ENCODE peak calls at places on chromosomes 16 and 17, in nine cellular contexts. D is EH; O is lung; P is frontal cortex; Q is stimulated activated CD4-positive, alpha-beta T cell treated with anti-CD3 and anti-CD28 coated beads, Interleukin-4, amount 100 ng/mL, for 4 hours; B is EL; K is adrenal gland; W is left colon; C is HT-29. Y is an unnamed sample.

GRCh38 chr17:6587310-6587709 is 31.0 kb upstream of the PITPNM3 start:
- DNase-seq in D (no peak), O (no peak), P (no peak), Q (no peak), B (no peak), K (no peak), W (no peak), C (no peak), Y (no peak)

GRCh38 chr16:57282510-57283213 is 1.8 kb downstream of the PLLP start:
- DNase-seq in D (no peak), O (no peak), P (no peak), Q (no peak), B (no peak), K (no peak), W (no peak), C (no peak), Y (no peak)

GRCh38 chr17:4161179-4161559 is 18.2 kb downstream of the CYB5D2 start:
- DNase-seq in D (peak; percentile 94), O (peak; percentile 40), P (no peak), Q (no peak), B (peak; percentile 93), K (peak; percentile 91), W (no peak), C (no peak), Y (no peak)

GRCh38 chr17:71115669-71115972 is 946.3 kb downstream of the KCNJ2 start:
- DNase-seq in D (no peak), O (no peak), P (no peak), Q (no peak), B (no peak), K (no peak), W (no peak), C (no peak), Y (no peak)

GRCh38 chr16:22732315-22732840 is 81.6 kb upstream of the HS3ST2 start:
- DNase-seq in D (no peak), O (no peak), P (no peak), Q (no peak), B (no peak), K (no peak), W (no peak), C (no peak), Y (no peak)

GRCh38 chr17:61463068-61463980 is 11.1 kb downstream of the TBX4 start:
- DNase-seq in D (no peak), O (no peak), P (no peak), Q (no peak), B (no peak), K (no peak), W (no peak), C (no peak), Y (no peak)

GRCh38 chr17:33582661-33583060 is 289.6 kb upstream of the ASIC2 start:
- DNase-seq in D (no peak), O (no peak), P (no peak), Q (no peak), B (no peak), K (no peak), W (no peak), C (no peak), Y (no peak)

GRCh38 chr17:74430706-74431567 is 951 bp upstream of the GPRC5C start:
- DNase-seq in D (no peak), O (peak; percentile 86), P (peak; percentile 69), Q (peak; percentile 6), B (peak; percentile 46), K (peak; percentile 85), W (peak; percentile 87), C (peak; percentile 82), Y (peak; percentile 87)

GRCh38 chr16:1355591-1355990 is 3.9 kb downstream of the GNPTG start:
- DNase-seq in D (no peak), O (no peak), P (no peak), Q (no peak), B (no peak), K (no peak), W (no peak), C (no peak), Y (no peak)

GRCh38 chr16:11032000-11032921 is 87.9 kb downstream of the CLEC16A start:
- DNase-seq in D (no peak), O (no peak), P (no peak), Q (no peak), B (no peak), K (no peak), W (no peak), C (no peak), Y (no peak)

GRCh38 chr17:34902761-34903325 is 58.4 kb downstream of the CCT6B start:
- DNase-seq in D (no peak), O (no peak), P (no peak), Q (no peak), B (no peak), K (no peak), W (no peak), C (no peak), Y (no peak)